ENCODE peak calls at places on chromosomes 12 and 14, in five cellular contexts. One of them, this sample, is unnamed. For H3K9me3, the result is how much of the 10 kb centered on the place peaks cover.

GRCh38 chr14:22903742-22904087 is 15.2 kb downstream of the RBM23 start:
- DNase-seq in upper lobe of right lung: no peak
- DNase-seq in kidney: no peak
- DNase-seq in ovary: no peak
- DNase-seq in tibial nerve: no peak
- DNase-seq in this sample: no peak

GRCh38 chr14:100193417-100194357 is 34.2 kb upstream of the DEGS2 start:
- DNase-seq in upper lobe of right lung: no peak
- DNase-seq in kidney: no peak
- DNase-seq in ovary: peak
- DNase-seq in tibial nerve: no peak
- DNase-seq in this sample: no peak

GRCh38 chr12:71684081-71684480 is 1.8 kb upstream of the TMEM19 start:
- DNase-seq in upper lobe of right lung: no peak
- DNase-seq in kidney: no peak
- DNase-seq in ovary: no peak
- DNase-seq in tibial nerve: no peak
- DNase-seq in this sample: no peak

GRCh38 chr12:94813314-94813713 is 163.0 kb upstream of the TMCC3 start:
- DNase-seq in upper lobe of right lung: no peak
- DNase-seq in kidney: no peak
- DNase-seq in ovary: no peak
- DNase-seq in tibial nerve: no peak
- DNase-seq in this sample: no peak

GRCh38 chr14:105487449-105487985 is 831 bp downstream of the CRIP1 start:
- DNase-seq in upper lobe of right lung: peak
- DNase-seq in kidney: peak
- DNase-seq in ovary: no peak
- DNase-seq in tibial nerve: no peak
- DNase-seq in this sample: peak

GRCh38 chr14:72692678-72693077 is 201.2 kb downstream of the DPF3 start:
- DNase-seq in upper lobe of right lung: no peak
- DNase-seq in kidney: no peak
- DNase-seq in ovary: no peak
- DNase-seq in tibial nerve: no peak
- DNase-seq in this sample: no peak

GRCh38 chr12:84056-84455 is 17.5 kb downstream of the IQSEC3 start:
- DNase-seq in upper lobe of right lung: no peak
- DNase-seq in kidney: no peak
- DNase-seq in ovary: no peak
- DNase-seq in tibial nerve: no peak
- DNase-seq in this sample: no peak

GRCh38 chr14:42192659-42193425 is 586.2 kb downstream of the LRFN5 start:
- DNase-seq in upper lobe of right lung: no peak
- DNase-seq in kidney: no peak
- DNase-seq in ovary: no peak
- DNase-seq in tibial nerve: no peak
- DNase-seq in this sample: no peak

GRCh38 chr14:67077914-67078313 is 111.3 kb upstream of the GARIN2 start:
- DNase-seq in upper lobe of right lung: no peak
- DNase-seq in kidney: no peak
- DNase-seq in ovary: no peak
- DNase-seq in tibial nerve: no peak
- DNase-seq in this sample: no peak

GRCh38 chr12:12918781-12919180 is 27.4 kb downstream of the GPRC5A start:
- DNase-seq in upper lobe of right lung: no peak
- DNase-seq in kidney: no peak
- DNase-seq in ovary: no peak
- DNase-seq in tibial nerve: no peak
- DNase-seq in this sample: no peak

GRCh38 chr14:99327458-99328250 is 55.7 kb upstream of the BCL11B start:
- DNase-seq in upper lobe of right lung: peak
- DNase-seq in kidney: no peak
- DNase-seq in ovary: no peak
- DNase-seq in tibial nerve: no peak
- DNase-seq in this sample: no peak

GRCh38 chr12:14845350-14845750 is 2.0 kb upstream of the ART4 start:
- DNase-seq in upper lobe of right lung: no peak
- DNase-seq in kidney: no peak
- DNase-seq in ovary: peak
- DNase-seq in tibial nerve: no peak
- DNase-seq in this sample: no peak

GRCh38 chr14:93980464-93981201 is 4.3 kb upstream of the ASB2 start:
- DNase-seq in upper lobe of right lung: no peak
- DNase-seq in kidney: no peak
- DNase-seq in ovary: peak
- DNase-seq in tibial nerve: no peak
- DNase-seq in this sample: no peak

GRCh38 chr14:101114726-101115481 is 211.4 kb upstream of the RTL1 start:
- DNase-seq in upper lobe of right lung: no peak
- DNase-seq in kidney: peak
- DNase-seq in ovary: no peak
- DNase-seq in tibial nerve: no peak
- DNase-seq in this sample: no peak

GRCh38 chr14:65210118-65210826 is 108.0 kb upstream of the MAX start:
- DNase-seq in upper lobe of right lung: no peak
- DNase-seq in kidney: no peak
- DNase-seq in ovary: no peak
- DNase-seq in tibial nerve: no peak
- DNase-seq in this sample: no peak

GRCh38 chr12:49665384-49665783 is 41.8 kb downstream of the FMNL3 start:
- DNase-seq in upper lobe of right lung: no peak
- DNase-seq in kidney: peak
- DNase-seq in ovary: no peak
- DNase-seq in tibial nerve: no peak
- DNase-seq in this sample: no peak

GRCh38 chr14:61477845-61478438 is 156.6 kb downstream of the PRKCH start:
- DNase-seq in upper lobe of right lung: peak
- DNase-seq in kidney: peak
- DNase-seq in ovary: peak
- DNase-seq in tibial nerve: no peak
- DNase-seq in this sample: no peak

DNA sequence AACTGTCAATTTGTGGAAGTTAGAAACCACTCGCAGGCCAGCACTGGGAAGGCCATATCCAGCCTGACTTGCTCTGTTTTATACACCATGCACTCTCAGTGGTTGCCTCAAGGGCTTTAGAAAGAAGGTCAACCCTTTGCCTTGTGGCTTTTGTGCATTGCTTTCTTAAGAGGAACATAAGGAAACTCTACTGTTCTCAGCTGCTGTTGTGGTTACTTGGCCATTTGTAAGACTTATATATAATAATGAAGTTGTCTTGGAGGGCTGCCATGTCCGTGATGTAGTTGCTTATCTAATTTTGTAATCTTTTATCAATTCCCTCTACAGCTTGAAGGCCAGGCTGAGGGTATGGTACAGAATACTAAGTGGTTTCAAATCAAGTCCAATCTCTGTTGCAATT is 637.8 kb downstream of the DIO2 start:
- DNase-seq in upper lobe of right lung: no peak
- DNase-seq in kidney: no peak
- DNase-seq in ovary: no peak
- DNase-seq in tibial nerve: no peak
- DNase-seq in this sample: no peak
- H3K4me3 ChIP-seq in upper lobe of right lung: no peak
- H3K4me3 ChIP-seq in kidney: no peak
- H3K4me3 ChIP-seq in ovary: no peak
- H3K4me3 ChIP-seq in tibial nerve: no peak
- H3K4me3 ChIP-seq in this sample: no peak

DNA sequence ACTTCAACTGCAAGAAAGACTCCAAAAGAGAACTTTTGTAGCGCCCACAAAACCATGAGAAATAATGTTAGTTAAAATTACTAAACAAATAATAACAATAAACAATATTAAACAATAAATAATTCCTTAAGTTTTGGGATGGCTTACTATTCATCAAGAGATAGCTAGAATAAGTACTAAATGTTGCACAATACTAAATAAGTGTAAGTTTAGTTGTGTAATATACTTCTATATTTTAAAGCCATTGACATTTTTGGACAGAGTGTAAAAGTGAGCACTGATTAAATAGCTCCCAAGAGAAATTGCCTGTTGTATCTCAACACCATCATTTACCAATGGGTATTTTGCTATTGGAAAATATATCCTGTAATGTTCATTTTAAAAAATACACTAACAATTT is 166.7 kb downstream of the ALG10 start:
- DNase-seq in upper lobe of right lung: no peak
- DNase-seq in kidney: no peak
- DNase-seq in ovary: no peak
- DNase-seq in tibial nerve: no peak
- DNase-seq in this sample: no peak
- H3K9me3 ChIP-seq in upper lobe of right lung: under half
- H3K9me3 ChIP-seq in kidney: under half
- H3K9me3 ChIP-seq in ovary: under half
- H3K9me3 ChIP-seq in tibial nerve: under half
- H3K9me3 ChIP-seq in this sample: under half

GRCh38 chr14:77531071-77531470 is 32.5 kb upstream of the ISM2 start:
- DNase-seq in upper lobe of right lung: no peak
- DNase-seq in kidney: no peak
- DNase-seq in ovary: no peak
- DNase-seq in tibial nerve: no peak
- DNase-seq in this sample: no peak
- H3K27ac ChIP-seq in upper lobe of right lung: no peak
- H3K27ac ChIP-seq in kidney: no peak
- H3K27ac ChIP-seq in ovary: no peak
- H3K27ac ChIP-seq in tibial nerve: no peak
- H3K27ac ChIP-seq in this sample: no peak

GRCh38 chr14:102985665-102986064 is 63.2 kb downstream of the AMN start:
- DNase-seq in upper lobe of right lung: no peak
- DNase-seq in kidney: no peak
- DNase-seq in ovary: no peak
- DNase-seq in tibial nerve: no peak
- DNase-seq in this sample: no peak
- H3K4me3 ChIP-seq in upper lobe of right lung: no peak
- H3K4me3 ChIP-seq in kidney: no peak
- H3K4me3 ChIP-seq in ovary: no peak
- H3K4me3 ChIP-seq in tibial nerve: no peak
- H3K4me3 ChIP-seq in this sample: no peak

GRCh38 chr12:62581288-62582064 is 114.8 kb downstream of the MON2 start:
- DNase-seq in upper lobe of right lung: no peak
- DNase-seq in kidney: no peak
- DNase-seq in ovary: no peak
- DNase-seq in tibial nerve: no peak
- DNase-seq in this sample: no peak
- H3K9me3 ChIP-seq in upper lobe of right lung: under half
- H3K9me3 ChIP-seq in kidney: under half
- H3K9me3 ChIP-seq in ovary: under half
- H3K9me3 ChIP-seq in tibial nerve: under half
- H3K9me3 ChIP-seq in this sample: under half

DNA sequence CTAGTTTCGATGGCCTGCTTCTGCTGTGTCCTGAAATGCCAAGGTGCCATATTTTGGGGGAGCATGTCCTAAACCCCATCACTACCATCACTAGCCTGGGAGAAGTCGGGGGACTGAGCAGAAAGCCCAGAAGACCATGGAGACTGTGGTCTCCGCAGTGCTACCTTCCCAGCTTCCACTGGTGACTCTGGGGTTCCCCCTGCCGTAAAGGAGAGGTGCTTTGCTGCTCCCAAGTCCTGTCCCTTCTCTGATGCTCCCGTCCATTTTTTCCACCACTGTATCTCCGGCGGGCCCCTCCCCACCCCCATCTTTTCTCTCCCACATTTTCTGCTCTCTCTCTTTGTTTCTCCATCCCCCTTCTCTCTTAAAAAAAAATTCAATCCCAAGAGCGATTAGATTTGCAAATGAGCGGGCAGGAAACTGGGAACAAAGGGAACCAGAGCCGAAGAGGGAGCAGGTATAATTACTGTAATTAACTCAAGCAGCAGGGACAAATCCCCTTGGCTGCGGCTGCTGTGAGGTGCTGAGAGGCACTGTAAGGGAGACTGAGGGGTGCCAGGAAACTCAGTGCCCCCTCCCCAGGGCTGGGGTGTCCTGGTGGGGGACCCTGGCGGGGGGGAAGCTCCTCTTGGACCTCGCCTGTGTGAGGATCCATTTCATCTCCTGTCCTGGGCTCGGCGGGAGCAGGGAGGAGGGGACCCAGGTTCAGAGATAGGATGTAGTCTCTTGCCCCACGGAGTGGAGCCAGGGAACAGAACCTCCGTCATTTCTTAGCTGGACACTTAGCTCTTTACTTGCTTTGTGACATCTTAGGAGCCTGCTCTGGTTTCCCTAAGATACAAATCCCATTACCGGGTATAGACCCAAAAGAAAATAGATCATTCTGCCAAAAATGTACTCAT is 140.5 kb upstream of the NRXN3 start:
- DNase-seq in upper lobe of right lung: no peak
- DNase-seq in kidney: no peak
- DNase-seq in ovary: no peak
- DNase-seq in tibial nerve: no peak
- DNase-seq in this sample: no peak
- H3K27ac ChIP-seq in upper lobe of right lung: no peak
- H3K27ac ChIP-seq in kidney: no peak
- H3K27ac ChIP-seq in ovary: no peak
- H3K27ac ChIP-seq in tibial nerve: no peak
- H3K27ac ChIP-seq in this sample: no peak

DNA sequence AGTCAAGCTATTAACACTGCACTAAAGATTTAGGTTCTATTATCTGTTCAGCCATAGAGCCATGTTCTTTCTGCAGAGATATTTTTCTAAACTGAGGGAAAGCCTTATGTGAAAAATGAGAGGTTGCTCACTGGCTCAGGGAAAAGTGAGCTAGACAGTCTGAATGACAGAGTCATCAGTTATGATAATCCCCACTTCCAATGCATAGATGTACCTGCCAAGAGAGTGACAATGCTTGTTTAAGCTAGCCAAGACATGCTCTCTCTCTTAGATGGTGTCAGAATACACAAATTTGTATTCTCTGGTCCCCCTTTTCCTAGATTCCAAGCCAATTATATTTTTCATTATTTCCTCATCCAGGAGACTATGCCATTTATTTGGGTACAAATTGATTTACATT is 176.9 kb upstream of the FRMD6 start:
- DNase-seq in upper lobe of right lung: no peak
- DNase-seq in kidney: no peak
- DNase-seq in ovary: no peak
- DNase-seq in tibial nerve: no peak
- DNase-seq in this sample: no peak
- H3K4me3 ChIP-seq in upper lobe of right lung: no peak
- H3K4me3 ChIP-seq in kidney: no peak
- H3K4me3 ChIP-seq in ovary: no peak
- H3K4me3 ChIP-seq in tibial nerve: no peak
- H3K4me3 ChIP-seq in this sample: no peak

GRCh38 chr14:79764288-79764687 is 447.0 kb downstream of the DIO2 start:
- DNase-seq in upper lobe of right lung: no peak
- DNase-seq in kidney: no peak
- DNase-seq in ovary: no peak
- DNase-seq in tibial nerve: no peak
- DNase-seq in this sample: no peak
- H3K9me3 ChIP-seq in upper lobe of right lung: under half
- H3K9me3 ChIP-seq in kidney: under half
- H3K9me3 ChIP-seq in ovary: under half
- H3K9me3 ChIP-seq in tibial nerve: under half
- H3K9me3 ChIP-seq in this sample: under half